ENCODE peak calls at places on chromosomes 4 and X, in ten cellular contexts. S is stimulated activated CD8-positive, alpha-beta memory T cell treated with anti-CD3 and anti-CD28 coated beads, Interleukin-7, amount 100 ng/mL, for 48 hours; J is activated naive CD8-positive, alpha-beta T cell treated with anti-CD3 and anti-CD28 coated beads, Interleukin-2, amount 50 U/mL, for 16 hours; R is cerebellar cortex; C is left cardiac atrium; T is amniotic stem cell; Q is mesenteric fat pad; K is CD4-positive, alpha-beta T cell; L is left lung; Z is small intestine. B is an unnamed sample.

GRCh38 chr4:129804458-129804981 is 708.6 kb downstream of the C4orf33 start:
- DNase-seq in S (no peak), Q (no peak), T (no peak), R (no peak), Z (no peak), L (no peak), C (no peak), J (no peak), K (no peak), B (no peak)

GRCh38 chr4:113645771-113646455 is 115.6 kb downstream of the CAMK2D start:
- DNase-seq in Q (no peak), K (no peak), R (no peak), J (no peak), T (no peak), S (no peak), L (peak; percentile 35), C (no peak), Z (peak; percentile 92), B (no peak)

GRCh38 chr4:88012652-88013051 is 5.2 kb downstream of the PKD2 start:
- DNase-seq in C (no peak), R (no peak), K (no peak), L (no peak), T (no peak), S (no peak), J (no peak), Q (no peak), Z (no peak), B (no peak)

GRCh38 chr4:142396279-142396678 is 449.8 kb downstream of the INPP4B start:
- DNase-seq in R (no peak), Q (no peak), C (no peak), S (no peak), J (no peak), L (no peak), K (no peak), T (no peak), Z (no peak), B (no peak)

GRCh38 chrX:119398587-119398973 is 556 bp upstream of the SLC25A43 start:
- DNase-seq in T (no peak), S (no peak), Z (peak; percentile 78), L (no peak), R (no peak), Q (no peak), J (no peak), K (no peak), C (no peak), B (no peak)

GRCh38 chr4:1345905-1346780 is 865 bp upstream of the UVSSA start:
- DNase-seq in Q (no peak), Z (peak; percentile 59), R (peak; percentile 53), C (peak; percentile 60), S (no peak), K (peak; percentile 45), T (no peak), L (no peak), J (no peak), B (no peak)

GRCh38 chr4:47251363-47252135 is 212.0 kb downstream of the COMMD8 start:
- DNase-seq in L (no peak), R (no peak), Z (no peak), C (no peak), K (no peak), Q (peak; percentile 72), S (no peak), J (no peak), T (no peak), B (no peak)

GRCh38 chr4:177964693-177965168 is 522.5 kb upstream of the AGA start:
- DNase-seq in Z (no peak), S (no peak), C (no peak), Q (no peak), K (no peak), T (no peak), L (no peak), J (no peak), R (no peak), B (no peak)

GRCh38 chrX:29145316-29145715 is 558.1 kb downstream of the IL1RAPL1 start:
- DNase-seq in Z (no peak), C (no peak), S (no peak), J (no peak), L (no peak), K (no peak), T (no peak), Q (no peak), R (no peak), B (no peak)

GRCh38 chrX:15136795-15137194 is 133.1 kb downstream of the ASB9 start:
- DNase-seq in R (no peak), K (no peak), C (no peak), T (no peak), S (no peak), L (no peak), Z (no peak), J (no peak), Q (no peak), B (no peak)

GRCh38 chr4:15479089-15479912 is 9.6 kb downstream of the CC2D2A start:
- DNase-seq in K (no peak), Z (peak; percentile 59), Q (no peak), T (peak; percentile 87), S (no peak), C (peak; percentile 31), R (peak; percentile 96), L (peak; percentile 42), J (no peak), B (no peak)

GRCh38 chr4:158068063-158068462 is 104.8 kb downstream of the GASK1B start:
- DNase-seq in Z (no peak), S (no peak), R (no peak), K (no peak), T (no peak), Q (no peak), C (no peak), L (no peak), J (no peak), B (no peak)

GRCh38 chrX:45850197-45850774 is 649.6 kb upstream of the DIPK2B start:
- DNase-seq in S (no peak), K (peak; percentile 17), J (no peak), R (peak; percentile 5), Z (peak; percentile 13), T (no peak), Q (no peak), L (no peak), C (no peak), B (peak; percentile 3)

GRCh38 chr4:2819244-2820215 is 24.1 kb upstream of the ADD1 start:
- DNase-seq in J (no peak), Q (no peak), R (no peak), K (no peak), C (no peak), Z (no peak), T (no peak), S (no peak), L (no peak), B (no peak)

GRCh38 chr4:60619531-60620305 is 580.4 kb upstream of the ADGRL3 start:
- DNase-seq in J (no peak), L (no peak), K (no peak), S (no peak), Z (no peak), C (no peak), Q (no peak), T (no peak), R (no peak), B (no peak)

GRCh38 chrX:68989456-68989855 is 160.6 kb downstream of the EFNB1 start:
- DNase-seq in R (no peak), Z (no peak), K (no peak), L (no peak), J (no peak), Q (peak; percentile 33), T (no peak), S (no peak), C (no peak), B (no peak)

GRCh38 chr4:13888112-13888511 is 260.6 kb upstream of the BOD1L1 start:
- DNase-seq in L (no peak), Z (no peak), J (no peak), T (peak; percentile 54), C (no peak), K (no peak), R (no peak), Q (no peak), S (no peak), B (no peak)

GRCh38 chrX:100447563-100448397 is 37.7 kb upstream of the PCDH19 start:
- DNase-seq in K (no peak), J (no peak), C (peak; percentile 56), T (no peak), Z (peak; percentile 16), L (peak; percentile 36), Q (no peak), R (peak; percentile 13), S (no peak), B (no peak)

GRCh38 chrX:71660562-71661416 is 6.6 kb upstream of the LOC101059915 start:
- DNase-seq in J (no peak), C (no peak), K (no peak), T (no peak), Q (peak; percentile 75), S (no peak), R (no peak), L (no peak), Z (no peak), B (no peak)

GRCh38 chr4:148442830-148443549 is 776 bp upstream of the NR3C2 start:
- DNase-seq in Z (no peak), Q (no peak), L (no peak), K (no peak), R (peak; percentile 40), T (no peak), J (no peak), C (peak; percentile 53), S (no peak), B (no peak)

GRCh38 chr4:178309890-178310289 is 867.7 kb upstream of the AGA start:
- DNase-seq in C (no peak), L (no peak), K (no peak), S (no peak), J (no peak), T (no peak), R (no peak), Z (no peak), Q (no peak), B (no peak)

GRCh38 chr4:76546282-76547166 is 111.5 kb downstream of the SHROOM3 start:
- DNase-seq in T (peak; percentile 17), Z (no peak), R (no peak), Q (no peak), S (no peak), C (peak; percentile 28), L (peak; percentile 62), K (no peak), J (no peak), B (no peak)

GRCh38 chr4:91064157-91064853 is 937.1 kb downstream of the CCSER1 start:
- DNase-seq in R (peak; percentile 57), J (no peak), Q (no peak), K (no peak), T (no peak), L (no peak), C (no peak), Z (peak; percentile 9), S (no peak), B (no peak)

GRCh38 chrX:140572724-140573123 is 67.9 kb upstream of the SOX3 start:
- DNase-seq in Z (peak; percentile 6), Q (no peak), S (no peak), R (peak; percentile 21), K (no peak), L (peak; percentile 37), C (peak; percentile 26), T (no peak), J (no peak), B (no peak)

GRCh38 chrX:71622347-71623104 is 4.2 kb upstream of the CXCR3 start:
- DNase-seq in C (peak; percentile 81), K (peak; percentile 47), R (peak; percentile 85), L (peak; percentile 80), Z (peak; percentile 93), Q (no peak), T (no peak), S (peak; percentile 58), J (peak; percentile 42), B (peak; percentile 36)

GRCh38 chr4:186037692-186038658 is 31.0 kb upstream of the TLR3 start:
- DNase-seq in L (no peak), Z (peak; percentile 76), S (no peak), J (no peak), R (peak; percentile 96), T (no peak), Q (no peak), K (no peak), C (no peak), B (no peak)

GRCh38 chr4:102518703-102519131 is 17.6 kb downstream of the NFKB1 start:
- DNase-seq in J (no peak), K (no peak), Z (no peak), C (no peak), S (no peak), R (no peak), L (no peak), Q (no peak), T (no peak), B (no peak)

GRCh38 chrX:54087661-54088060 is 43.4 kb upstream of the PHF8 start:
- DNase-seq in R (no peak), Z (no peak), L (no peak), T (no peak), K (no peak), S (no peak), J (no peak), C (no peak), Q (no peak), B (no peak)